ENCODE peak calls at places on chromosomes 4 and X, in seven cellular contexts. One of them, this sample, is unnamed.

GRCh38 chrX:17802756-17803155 is 58.3 kb downstream of the RAI2 start:
- DNase-seq in fibroblast of mammary gland: no peak
- DNase-seq in neural crest cell: peak; percentile 16
- DNase-seq in NB4: no peak
- DNase-seq in fibroblast of lung: no peak
- DNase-seq in PC-3: no peak
- DNase-seq in fibroblast of the aortic adventitia: no peak
- DNase-seq in this sample: no peak

GRCh38 chrX:37367946-37368345 is 18.8 kb downstream of the PRRG1 start:
- DNase-seq in fibroblast of the aortic adventitia: peak; percentile 48
- DNase-seq in NB4: no peak
- DNase-seq in PC-3: no peak
- DNase-seq in fibroblast of mammary gland: no peak
- DNase-seq in neural crest cell: no peak
- DNase-seq in fibroblast of lung: no peak
- DNase-seq in this sample: no peak

GRCh38 chr4:112739442-112739841 is 102.5 kb downstream of the LARP7 start:
- DNase-seq in PC-3: no peak
- DNase-seq in NB4: no peak
- DNase-seq in fibroblast of the aortic adventitia: no peak
- DNase-seq in neural crest cell: no peak
- DNase-seq in fibroblast of lung: no peak
- DNase-seq in fibroblast of mammary gland: no peak
- DNase-seq in this sample: no peak

GRCh38 chr4:23789765-23790164 is 100.1 kb downstream of the PPARGC1A start:
- DNase-seq in fibroblast of mammary gland: peak; percentile 95
- DNase-seq in NB4: no peak
- DNase-seq in fibroblast of lung: peak; percentile 83
- DNase-seq in fibroblast of the aortic adventitia: peak; percentile 38
- DNase-seq in PC-3: no peak
- DNase-seq in neural crest cell: no peak
- DNase-seq in this sample: no peak

GRCh38 chr4:164706675-164707074 is 47.3 kb upstream of the SMIM31 start:
- DNase-seq in fibroblast of mammary gland: no peak
- DNase-seq in fibroblast of the aortic adventitia: no peak
- DNase-seq in PC-3: no peak
- DNase-seq in fibroblast of lung: no peak
- DNase-seq in neural crest cell: no peak
- DNase-seq in NB4: no peak
- DNase-seq in this sample: no peak

GRCh38 chr4:55078987-55079386 is 46.4 kb downstream of the KDR start:
- DNase-seq in fibroblast of lung: peak; percentile 88
- DNase-seq in fibroblast of mammary gland: peak; percentile 87
- DNase-seq in neural crest cell: no peak
- DNase-seq in PC-3: peak; percentile 64
- DNase-seq in fibroblast of the aortic adventitia: peak; percentile 93
- DNase-seq in NB4: no peak
- DNase-seq in this sample: no peak

GRCh38 chr4:146545102-146545501 is 23.4 kb upstream of the SLC10A7 start:
- DNase-seq in fibroblast of lung: peak; percentile 14
- DNase-seq in fibroblast of the aortic adventitia: peak; percentile 66
- DNase-seq in NB4: peak; percentile 43
- DNase-seq in PC-3: peak; percentile 61
- DNase-seq in neural crest cell: no peak
- DNase-seq in fibroblast of mammary gland: peak; percentile 49
- DNase-seq in this sample: no peak

GRCh38 chr4:13483142-13484044 is 747 bp downstream of the RAB28 start:
- DNase-seq in fibroblast of lung: peak; percentile 85
- DNase-seq in PC-3: peak; percentile 32
- DNase-seq in neural crest cell: peak; percentile 4
- DNase-seq in NB4: peak; percentile 69
- DNase-seq in fibroblast of the aortic adventitia: peak; percentile 71
- DNase-seq in fibroblast of mammary gland: peak; percentile 73
- DNase-seq in this sample: no peak

GRCh38 chrX:129678176-129678880 is 23.6 kb upstream of the APLN start:
- DNase-seq in fibroblast of mammary gland: no peak
- DNase-seq in NB4: peak; percentile 61
- DNase-seq in fibroblast of the aortic adventitia: no peak
- DNase-seq in neural crest cell: no peak
- DNase-seq in PC-3: peak; percentile 81
- DNase-seq in fibroblast of lung: peak; percentile 26
- DNase-seq in this sample: no peak

GRCh38 chrX:72467171-72467570 is 105.5 kb downstream of the HDAC8 start:
- DNase-seq in NB4: no peak
- DNase-seq in fibroblast of mammary gland: no peak
- DNase-seq in fibroblast of lung: no peak
- DNase-seq in neural crest cell: no peak
- DNase-seq in fibroblast of the aortic adventitia: no peak
- DNase-seq in PC-3: no peak
- DNase-seq in this sample: no peak

GRCh38 chrX:7028246-7028645 is 119.3 kb upstream of the STS start:
- DNase-seq in NB4: no peak
- DNase-seq in fibroblast of the aortic adventitia: peak; percentile 41
- DNase-seq in fibroblast of mammary gland: peak; percentile 28
- DNase-seq in neural crest cell: no peak
- DNase-seq in PC-3: no peak
- DNase-seq in fibroblast of lung: no peak
- DNase-seq in this sample: no peak

GRCh38 chr4:78293348-78293747 is 236.2 kb downstream of the FRAS1 start:
- DNase-seq in PC-3: no peak
- DNase-seq in fibroblast of lung: peak; percentile 84
- DNase-seq in NB4: no peak
- DNase-seq in fibroblast of mammary gland: peak; percentile 34
- DNase-seq in fibroblast of the aortic adventitia: peak; percentile 76
- DNase-seq in neural crest cell: no peak
- DNase-seq in this sample: no peak

GRCh38 chrX:55167124-55167523 is 53.0 kb upstream of the PAGE5 start:
- DNase-seq in fibroblast of the aortic adventitia: no peak
- DNase-seq in NB4: no peak
- DNase-seq in PC-3: peak; percentile 50
- DNase-seq in neural crest cell: no peak
- DNase-seq in fibroblast of mammary gland: peak; percentile 7
- DNase-seq in fibroblast of lung: no peak
- DNase-seq in this sample: no peak

GRCh38 chr4:1579834-1580686 is 104.1 kb downstream of the FAM53A start:
- DNase-seq in fibroblast of the aortic adventitia: peak; percentile 89
- DNase-seq in fibroblast of mammary gland: peak; percentile 43
- DNase-seq in NB4: peak; percentile 96
- DNase-seq in fibroblast of lung: peak; percentile 45
- DNase-seq in PC-3: peak; percentile 88
- DNase-seq in neural crest cell: peak; percentile 67
- DNase-seq in this sample: peak; percentile 84

GRCh38 chr4:60452259-60452658 is 747.9 kb upstream of the ADGRL3 start:
- DNase-seq in fibroblast of the aortic adventitia: no peak
- DNase-seq in fibroblast of mammary gland: no peak
- DNase-seq in PC-3: no peak
- DNase-seq in fibroblast of lung: no peak
- DNase-seq in neural crest cell: no peak
- DNase-seq in NB4: no peak
- DNase-seq in this sample: no peak

GRCh38 chrX:115068896-115069295 is 51.5 kb upstream of the IL13RA2 start:
- DNase-seq in PC-3: no peak
- DNase-seq in NB4: no peak
- DNase-seq in fibroblast of the aortic adventitia: no peak
- DNase-seq in fibroblast of lung: no peak
- DNase-seq in fibroblast of mammary gland: no peak
- DNase-seq in neural crest cell: no peak
- DNase-seq in this sample: no peak

GRCh38 chr4:27791640-27792039 is 931.0 kb downstream of the STIM2 start:
- DNase-seq in NB4: peak; percentile 62
- DNase-seq in neural crest cell: no peak
- DNase-seq in fibroblast of mammary gland: peak; percentile 84
- DNase-seq in fibroblast of lung: peak; percentile 61
- DNase-seq in PC-3: peak; percentile 80
- DNase-seq in fibroblast of the aortic adventitia: peak; percentile 30
- DNase-seq in this sample: no peak

GRCh38 chrX:136141569-136141968 is 5.8 kb upstream of the FHL1 start:
- DNase-seq in fibroblast of mammary gland: no peak
- DNase-seq in fibroblast of the aortic adventitia: no peak
- DNase-seq in PC-3: peak; percentile 2
- DNase-seq in neural crest cell: no peak
- DNase-seq in fibroblast of lung: no peak
- DNase-seq in NB4: no peak
- DNase-seq in this sample: no peak

GRCh38 chr4:55849724-55850123 is 3.7 kb upstream of the EXOC1 start:
- DNase-seq in fibroblast of mammary gland: no peak
- DNase-seq in neural crest cell: no peak
- DNase-seq in fibroblast of lung: no peak
- DNase-seq in fibroblast of the aortic adventitia: no peak
- DNase-seq in PC-3: no peak
- DNase-seq in NB4: no peak
- DNase-seq in this sample: no peak

GRCh38 chrX:15849555-15849954 is 5.1 kb downstream of the AP1S2 start:
- DNase-seq in fibroblast of lung: no peak
- DNase-seq in neural crest cell: no peak
- DNase-seq in PC-3: peak; percentile 35
- DNase-seq in NB4: peak; percentile 9
- DNase-seq in fibroblast of the aortic adventitia: peak; percentile 22
- DNase-seq in fibroblast of mammary gland: peak; percentile 18
- DNase-seq in this sample: no peak

GRCh38 chr4:39928538-39928937 is 49.2 kb downstream of the PDS5A start:
- DNase-seq in fibroblast of the aortic adventitia: no peak
- DNase-seq in PC-3: no peak
- DNase-seq in fibroblast of lung: no peak
- DNase-seq in fibroblast of mammary gland: no peak
- DNase-seq in NB4: no peak
- DNase-seq in neural crest cell: no peak
- DNase-seq in this sample: peak; percentile 62

GRCh38 chr4:113776679-113777078 is 15.1 kb upstream of the CAMK2D start:
- DNase-seq in fibroblast of the aortic adventitia: no peak
- DNase-seq in neural crest cell: no peak
- DNase-seq in NB4: no peak
- DNase-seq in fibroblast of lung: no peak
- DNase-seq in fibroblast of mammary gland: no peak
- DNase-seq in PC-3: no peak
- DNase-seq in this sample: no peak

GRCh38 chr4:63348735-63349673 is 1060.2 kb downstream of the TECRL start:
- DNase-seq in PC-3: no peak
- DNase-seq in fibroblast of lung: no peak
- DNase-seq in NB4: no peak
- DNase-seq in fibroblast of mammary gland: no peak
- DNase-seq in neural crest cell: no peak
- DNase-seq in fibroblast of the aortic adventitia: no peak
- DNase-seq in this sample: no peak

GRCh38 chrX:153951683-153952372 is 7.4 kb upstream of the RENBP start:
- DNase-seq in PC-3: no peak
- DNase-seq in NB4: no peak
- DNase-seq in fibroblast of mammary gland: no peak
- DNase-seq in fibroblast of the aortic adventitia: no peak
- DNase-seq in fibroblast of lung: no peak
- DNase-seq in neural crest cell: no peak
- DNase-seq in this sample: no peak

GRCh38 chrX:30301977-30302376 is 7.2 kb downstream of the NR0B1 start:
- DNase-seq in NB4: no peak
- DNase-seq in fibroblast of lung: peak; percentile 30
- DNase-seq in fibroblast of mammary gland: peak; percentile 48
- DNase-seq in neural crest cell: no peak
- DNase-seq in PC-3: peak; percentile 48
- DNase-seq in fibroblast of the aortic adventitia: peak; percentile 41
- DNase-seq in this sample: no peak

GRCh38 chr4:140281828-140282227 is 91.6 kb upstream of the SCOC start:
- DNase-seq in PC-3: no peak
- DNase-seq in fibroblast of lung: no peak
- DNase-seq in fibroblast of mammary gland: peak; percentile 37
- DNase-seq in fibroblast of the aortic adventitia: peak; percentile 40
- DNase-seq in NB4: no peak
- DNase-seq in neural crest cell: no peak
- DNase-seq in this sample: no peak

GRCh38 chr4:70728096-70728495 is 6.3 kb downstream of the RUFY3 start:
- DNase-seq in fibroblast of the aortic adventitia: no peak
- DNase-seq in fibroblast of mammary gland: peak; percentile 25
- DNase-seq in neural crest cell: no peak
- DNase-seq in PC-3: no peak
- DNase-seq in NB4: peak; percentile 66
- DNase-seq in fibroblast of lung: no peak
- DNase-seq in this sample: no peak

GRCh38 chr4:148056879-148057278 is 325.0 kb downstream of the ARHGAP10 start:
- DNase-seq in neural crest cell: no peak
- DNase-seq in NB4: peak; percentile 89
- DNase-seq in fibroblast of mammary gland: peak; percentile 80
- DNase-seq in fibroblast of the aortic adventitia: peak; percentile 67
- DNase-seq in PC-3: peak; percentile 59
- DNase-seq in fibroblast of lung: peak; percentile 77
- DNase-seq in this sample: no peak
- TF ChIP-seq CTCF in neural crest cell: no peak
- TF ChIP-seq CTCF in NB4: peak; percentile 82
- TF ChIP-seq CTCF in fibroblast of mammary gland: no peak
- TF ChIP-seq CTCF in fibroblast of the aortic adventitia: no peak
- TF ChIP-seq CTCF in PC-3: peak; percentile 35
- TF ChIP-seq CTCF in fibroblast of lung: no peak
- TF ChIP-seq CTCF in this sample: no peak

GRCh38 chr4:137981277-137981676 is 260.9 kb downstream of the SLC7A11 start:
- DNase-seq in neural crest cell: no peak
- DNase-seq in PC-3: peak; percentile 61
- DNase-seq in NB4: peak; percentile 8
- DNase-seq in fibroblast of mammary gland: peak; percentile 68
- DNase-seq in fibroblast of lung: peak; percentile 49
- DNase-seq in fibroblast of the aortic adventitia: peak; percentile 35
- DNase-seq in this sample: no peak
- TF ChIP-seq CTCF in neural crest cell: no peak
- TF ChIP-seq CTCF in PC-3: peak; percentile 51
- TF ChIP-seq CTCF in NB4: no peak
- TF ChIP-seq CTCF in fibroblast of mammary gland: peak; percentile 40
- TF ChIP-seq CTCF in fibroblast of lung: no peak
- TF ChIP-seq CTCF in fibroblast of the aortic adventitia: peak; percentile 14
- TF ChIP-seq CTCF in this sample: no peak

GRCh38 chrX:102988517-102988916 is 51.4 kb downstream of the RAB40AL start:
- DNase-seq in fibroblast of lung: no peak
- DNase-seq in PC-3: no peak
- DNase-seq in fibroblast of the aortic adventitia: no peak
- DNase-seq in NB4: no peak
- DNase-seq in neural crest cell: no peak
- DNase-seq in fibroblast of mammary gland: no peak
- DNase-seq in this sample: no peak
- TF ChIP-seq CTCF in fibroblast of lung: no peak
- TF ChIP-seq CTCF in PC-3: no peak
- TF ChIP-seq CTCF in fibroblast of the aortic adventitia: no peak
- TF ChIP-seq CTCF in NB4: no peak
- TF ChIP-seq CTCF in neural crest cell: no peak
- TF ChIP-seq CTCF in fibroblast of mammary gland: no peak
- TF ChIP-seq CTCF in this sample: no peak

DNA sequence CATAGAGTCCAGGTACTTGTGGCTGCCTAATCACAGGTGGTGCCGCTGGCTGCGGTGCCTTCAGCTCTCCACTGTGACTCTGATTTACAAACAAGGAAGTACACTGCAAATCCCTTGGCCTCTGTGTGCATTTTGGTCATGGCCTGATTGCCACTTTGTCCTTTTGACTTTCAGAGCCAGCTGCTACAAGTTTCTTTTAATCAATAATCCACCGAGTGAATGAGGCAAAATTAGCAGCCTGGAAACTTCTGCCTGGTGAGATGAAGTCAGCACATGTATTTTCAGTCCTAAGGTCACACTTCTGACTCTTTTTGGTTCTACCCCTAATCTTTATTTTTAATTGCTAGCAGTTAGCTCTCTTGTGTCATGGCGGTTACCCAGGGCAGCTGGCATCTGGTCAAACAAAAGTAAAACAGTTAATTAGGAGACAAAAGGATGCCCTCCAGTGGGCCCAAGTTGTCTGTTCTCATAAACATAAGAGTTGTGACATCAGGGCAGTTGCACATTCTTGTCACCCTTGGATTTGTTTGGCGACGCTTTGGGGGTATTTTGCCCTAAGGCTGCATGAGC is 62.3 kb upstream of the LNX1 start:
- DNase-seq in fibroblast of the aortic adventitia: peak; percentile 15
- DNase-seq in PC-3: no peak
- DNase-seq in fibroblast of mammary gland: peak; percentile 35
- DNase-seq in neural crest cell: no peak
- DNase-seq in fibroblast of lung: no peak
- DNase-seq in NB4: peak; percentile 29
- DNase-seq in this sample: no peak
- TF ChIP-seq CTCF in fibroblast of the aortic adventitia: no peak
- TF ChIP-seq CTCF in PC-3: peak; percentile 16
- TF ChIP-seq CTCF in fibroblast of mammary gland: no peak
- TF ChIP-seq CTCF in neural crest cell: no peak
- TF ChIP-seq CTCF in fibroblast of lung: no peak
- TF ChIP-seq CTCF in NB4: no peak
- TF ChIP-seq CTCF in this sample: no peak